ENCODE peak calls at places on chromosomes 5 and 9, in ten cellular contexts. Z is HTR-8/SVneo; R is sciatic nerve; V is gastrocnemius medialis; I is cardiac muscle cell; H is GM06990; S is D341Med; B is GM23248; X is GM19239; J is naive thymus-derived CD8-positive, alpha-beta T cell. D is an unnamed sample.

GRCh38 chr5:93584531-93585053 is 1.6 kb downstream of the NR2F1 start:
- DNase-seq in Z (no peak), R (no peak), V (no peak), I (no peak), H (no peak), S (peak; percentile 67), B (peak; percentile 65), X (no peak), J (no peak), D (no peak)

GRCh38 chr9:109974143-109974917 is 194.3 kb downstream of the PALM2AKAP2 start:
- DNase-seq in Z (no peak), R (no peak), V (no peak), I (no peak), H (peak; percentile 81), S (no peak), B (no peak), X (peak; percentile 62), J (no peak), D (no peak)

GRCh38 chr5:1655496-1656270 is 131.9 kb upstream of the LPCAT1 start:
- DNase-seq in Z (no peak), R (no peak), V (no peak), I (no peak), H (no peak), S (peak; percentile 12), B (no peak), X (no peak), J (no peak), D (no peak)

GRCh38 chr5:39294736-39295135 is 69.6 kb downstream of the C9 start:
- DNase-seq in Z (no peak), R (no peak), V (no peak), I (no peak), H (no peak), S (no peak), B (no peak), X (no peak), J (no peak), D (no peak)

GRCh38 chr5:150438873-150439546 is 10.5 kb downstream of the RPS14 start:
- DNase-seq in Z (peak; percentile 41), R (no peak), V (no peak), I (peak; percentile 59), H (no peak), S (peak; percentile 64), B (peak; percentile 62), X (no peak), J (no peak), D (no peak)

GRCh38 chr5:78587775-78588291 is 60.7 kb downstream of the LHFPL2 start:
- DNase-seq in Z (no peak), R (no peak), V (peak; percentile 47), I (no peak), H (no peak), S (peak; percentile 57), B (peak; percentile 77), X (no peak), J (no peak), D (no peak)

GRCh38 chr9:37292896-37293295 is 129.6 kb upstream of the GRHPR start:
- DNase-seq in Z (no peak), R (no peak), V (no peak), I (no peak), H (no peak), S (no peak), B (no peak), X (no peak), J (no peak), D (no peak)

GRCh38 chr5:125017796-125018195 is 271.4 kb upstream of the ZNF608 start:
- DNase-seq in Z (no peak), R (no peak), V (no peak), I (no peak), H (no peak), S (no peak), B (no peak), X (no peak), J (no peak), D (no peak)

GRCh38 chr5:41629897-41630296 is 119.5 kb upstream of the PLCXD3 start:
- DNase-seq in Z (no peak), R (no peak), V (no peak), I (no peak), H (no peak), S (no peak), B (no peak), X (no peak), J (no peak), D (no peak)

GRCh38 chr9:126420643-126421564 is 94.3 kb downstream of the MVB12B start:
- DNase-seq in Z (no peak), R (no peak), V (no peak), I (no peak), H (no peak), S (no peak), B (peak; percentile 71), X (no peak), J (no peak), D (no peak)

GRCh38 chr5:33527696-33528095 is 86.9 kb downstream of the TARS1 start:
- DNase-seq in Z (no peak), R (no peak), V (no peak), I (no peak), H (no peak), S (no peak), B (no peak), X (no peak), J (no peak), D (no peak)

GRCh38 chr5:178250263-178250662 is 17.7 kb upstream of the PHYKPL start:
- DNase-seq in Z (no peak), R (no peak), V (no peak), I (no peak), H (no peak), S (no peak), B (no peak), X (no peak), J (no peak), D (no peak)

GRCh38 chr9:124242331-124243194 is 15.2 kb upstream of the NEK6 start:
- DNase-seq in Z (no peak), R (peak; percentile 64), V (no peak), I (peak; percentile 30), H (no peak), S (no peak), B (peak; percentile 74), X (no peak), J (no peak), D (no peak)

GRCh38 chr5:127833999-127834953 is 131.1 kb downstream of the CCDC192 start:
- DNase-seq in Z (no peak), R (no peak), V (no peak), I (no peak), H (no peak), S (no peak), B (peak; percentile 42), X (no peak), J (no peak), D (no peak)

GRCh38 chr5:77709993-77710392 is 66.1 kb downstream of the TBCA start:
- DNase-seq in Z (no peak), R (no peak), V (no peak), I (no peak), H (no peak), S (no peak), B (no peak), X (no peak), J (no peak), D (no peak)

GRCh38 chr5:1438871-1439270 is 6.4 kb downstream of the SLC6A3 start:
- DNase-seq in Z (no peak), R (peak; percentile 27), V (no peak), I (no peak), H (no peak), S (peak; percentile 14), B (no peak), X (no peak), J (no peak), D (no peak)

GRCh38 chr9:89886281-89886700 is 281.5 kb downstream of the GADD45G start:
- DNase-seq in Z (no peak), R (no peak), V (peak; percentile 28), I (peak; percentile 49), H (no peak), S (no peak), B (no peak), X (no peak), J (no peak), D (no peak)

GRCh38 chr5:150036513-150036912 is 36.0 kb downstream of the HMGXB3 start:
- DNase-seq in Z (peak; percentile 95), R (no peak), V (peak; percentile 84), I (no peak), H (no peak), S (no peak), B (peak; percentile 99), X (no peak), J (no peak), D (no peak)

GRCh38 chr5:126594077-126594476 is 942 bp downstream of the ALDH7A1 start:
- DNase-seq in Z (peak; percentile 20), R (no peak), V (no peak), I (peak; percentile 15), H (no peak), S (peak; percentile 14), B (peak; percentile 40), X (no peak), J (no peak), D (no peak)

GRCh38 chr5:73454379-73455036 is 5.9 kb upstream of the FOXD1 start:
- DNase-seq in Z (no peak), R (no peak), V (no peak), I (peak; percentile 78), H (no peak), S (peak; percentile 65), B (peak; percentile 78), X (no peak), J (peak; percentile 48), D (peak; percentile 25)

GRCh38 chr5:15233566-15233965 is 266.4 kb upstream of the FBXL7 start:
- DNase-seq in Z (no peak), R (no peak), V (no peak), I (no peak), H (no peak), S (no peak), B (peak; percentile 33), X (no peak), J (no peak), D (no peak)

GRCh38 chr5:80191991-80192398 is 63.9 kb downstream of the SERINC5 start:
- DNase-seq in Z (no peak), R (no peak), V (peak; percentile 42), I (peak; percentile 73), H (no peak), S (no peak), B (peak; percentile 22), X (no peak), J (peak; percentile 75), D (no peak)

GRCh38 chr5:6768590-6769230 is 55.5 kb downstream of the TENT4A start:
- DNase-seq in Z (no peak), R (no peak), V (no peak), I (no peak), H (no peak), S (no peak), B (no peak), X (no peak), J (no peak), D (no peak)

GRCh38 chr9:6484210-6484609 is 71.2 kb downstream of the UHRF2 start:
- DNase-seq in Z (no peak), R (no peak), V (no peak), I (no peak), H (no peak), S (peak; percentile 74), B (no peak), X (no peak), J (no peak), D (no peak)

GRCh38 chr5:103428411-103428871 is 134.1 kb downstream of the NUDT12 start:
- DNase-seq in Z (no peak), R (no peak), V (no peak), I (no peak), H (no peak), S (no peak), B (peak; percentile 20), X (no peak), J (no peak), D (no peak)

GRCh38 chr5:39569857-39570256 is 145.1 kb upstream of the DAB2 start:
- DNase-seq in Z (no peak), R (no peak), V (no peak), I (no peak), H (no peak), S (no peak), B (no peak), X (no peak), J (no peak), D (no peak)

GRCh38 chr5:85602843-85603242 is 1014.9 kb upstream of the COX7C start:
- DNase-seq in Z (no peak), R (no peak), V (no peak), I (no peak), H (no peak), S (no peak), B (no peak), X (no peak), J (no peak), D (no peak)

D was measured in effector CD4-positive, alpha-beta T cell.